ENCODE peak calls at places on chromosome 9, in seven cellular contexts. O is neuronal stem cell, N is IMR-90, X is mesendoderm, V is mesenchymal stem cell, J is H9, R is H1. Y is an unnamed sample.

GRCh38 chr9:95772320-95773060 is 103.0 kb upstream of the ERCC6L2 start:
- DNase-seq in O (peak; percentile 53), J (peak; percentile 68), V (peak; percentile 88), X (peak; percentile 85), R (peak; percentile 64), N (peak; percentile 65), Y (peak; percentile 6)

GRCh38 chr9:133149130-133150015 is 14.3 kb downstream of the GBGT1 start:
- DNase-seq in V (peak; percentile 90), R (peak; percentile 90), O (peak; percentile 86), X (peak; percentile 92), N (peak; percentile 88), J (peak; percentile 89), Y (peak; percentile 96)

GRCh38 chr9:127423591-127423933 is 620 bp upstream of the ZNF79 start:
- DNase-seq in J (no peak), X (no peak), O (no peak), N (no peak), R (no peak), V (no peak), Y (no peak)

GRCh38 chr9:3960661-3961144 is 339.2 kb downstream of the GLIS3 start:
- DNase-seq in X (no peak), N (peak; percentile 75), R (no peak), J (no peak), V (no peak), O (peak; percentile 72), Y (peak; percentile 9)

GRCh38 chr9:134885647-134886412 is 5.2 kb downstream of the FCN2 start:
- DNase-seq in J (no peak), R (no peak), N (no peak), O (no peak), V (no peak), X (no peak), Y (no peak)

GRCh38 chr9:91852801-91853347 is 97.2 kb downstream of the ROR2 start:
- DNase-seq in N (no peak), J (no peak), X (no peak), R (no peak), O (no peak), V (no peak), Y (no peak)

GRCh38 chr9:108859459-108860114 is 2.5 kb upstream of the ACTL7A start:
- DNase-seq in O (no peak), R (no peak), X (no peak), N (no peak), J (no peak), V (no peak), Y (no peak)

GRCh38 chr9:70534471-70534870 is 120.0 kb upstream of the KLF9 start:
- DNase-seq in X (no peak), N (peak; percentile 41), R (no peak), O (no peak), V (no peak), J (no peak), Y (no peak)

GRCh38 chr9:76905984-76906861 is at the start of gene PRUNE2:
- DNase-seq in O (peak; percentile 77), V (peak; percentile 72), X (peak; percentile 96), N (peak; percentile 79), J (peak; percentile 97), R (peak; percentile 94), Y (peak; percentile 68)

GRCh38 chr9:7799234-7799933 is at the start of gene DMAC1:
- DNase-seq in J (peak; percentile 88), O (peak; percentile 70), N (peak; percentile 84), X (peak; percentile 95), V (peak; percentile 81), R (peak; percentile 79), Y (peak; percentile 68)

GRCh38 chr9:21616082-21616778 is 134.1 kb upstream of the IFNE start:
- DNase-seq in J (no peak), X (peak; percentile 54), V (peak; percentile 90), N (peak; percentile 98), R (no peak), O (no peak), Y (peak; percentile 64)

GRCh38 chr9:122468735-122469134 is 9.0 kb downstream of the OR1J1 start:
- DNase-seq in O (no peak), V (peak; percentile 43), J (no peak), X (no peak), N (peak; percentile 83), R (no peak), Y (peak; percentile 68)

GRCh38 chr9:84481819-84482218 is 141.3 kb upstream of the SLC28A3 start:
- DNase-seq in R (no peak), V (no peak), O (peak; percentile 32), N (no peak), X (no peak), J (no peak), Y (peak; percentile 16)

GRCh38 chr9:78807286-78807685 is 510.4 kb downstream of the PSAT1 start:
- DNase-seq in X (no peak), J (no peak), V (no peak), R (no peak), O (no peak), N (no peak), Y (peak; percentile 21)

DNA sequence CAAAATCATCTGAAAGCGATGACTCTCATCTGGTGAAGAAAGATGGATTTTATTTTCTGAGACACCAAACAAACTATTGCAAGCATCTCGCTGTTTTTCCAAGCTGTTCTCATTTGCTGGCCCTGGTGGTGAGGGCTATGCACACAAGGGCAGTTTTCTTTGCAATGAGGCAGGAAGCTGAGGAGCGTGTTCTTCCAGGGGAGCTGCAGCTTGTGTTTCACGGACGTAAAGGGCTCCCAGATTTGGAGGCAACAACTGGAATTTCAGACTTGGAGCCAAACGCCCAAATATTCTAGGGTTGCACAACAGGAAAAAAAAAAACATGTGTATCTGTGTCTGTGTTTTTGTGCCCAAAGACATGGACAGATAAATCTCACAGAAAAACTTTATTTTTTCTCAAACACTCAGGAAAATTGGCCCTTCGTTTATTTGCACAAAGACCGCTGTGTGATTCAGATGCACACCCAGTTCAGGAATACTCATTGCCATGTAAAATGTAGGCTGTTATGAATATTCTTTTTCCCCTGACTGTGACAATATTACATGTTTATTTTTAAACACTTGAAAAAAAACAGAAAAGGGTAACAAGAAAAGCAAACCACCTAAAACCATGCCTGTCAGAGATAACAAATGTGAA is 151.3 kb downstream of the GAS1 start:
- DNase-seq in X (peak; percentile 33), N (peak; percentile 83), R (no peak), V (no peak), J (no peak), O (no peak), Y (no peak)
- H2BK5ac ChIP-seq in X (no peak overlapping the region), N (peak overlapping the region; percentile 0), R (no peak overlapping the region), V (no peak overlapping the region), J (no peak overlapping the region), O (no peak overlapping the region), Y (no peak overlapping the region)

GRCh38 chr9:93899609-93900435 is 55.3 kb downstream of the BARX1 start:
- DNase-seq in J (no peak), N (no peak), V (no peak), X (no peak), R (peak; percentile 34), O (no peak), Y (no peak)

GRCh38 chr9:93902051-93902779 is 52.9 kb downstream of the BARX1 start:
- DNase-seq in N (no peak), J (peak; percentile 12), X (no peak), O (no peak), V (no peak), R (peak; percentile 34), Y (no peak)

GRCh38 chr9:93900436-93900819 is 54.7 kb downstream of the BARX1 start:
- DNase-seq in R (no peak), O (no peak), J (peak; percentile 17), X (no peak), N (no peak), V (no peak), Y (no peak)

GRCh38 chr9:93902780-93903655 is 52.1 kb downstream of the BARX1 start:
- DNase-seq in R (no peak), J (peak; percentile 22), X (no peak), O (no peak), V (no peak), N (no peak), Y (no peak)

GRCh38 chr9:93900971-93901861 is 53.9 kb downstream of the BARX1 start:
- DNase-seq in J (peak; percentile 26), R (peak; percentile 36), X (no peak), O (no peak), N (no peak), V (no peak), Y (no peak)
- H2BK5ac ChIP-seq in J (no peak overlapping the region), R (no peak overlapping the region), X (no peak overlapping the region), O (peak overlapping the region; percentile 54), N (no peak overlapping the region), V (no peak overlapping the region), Y (no peak overlapping the region)

DNA sequence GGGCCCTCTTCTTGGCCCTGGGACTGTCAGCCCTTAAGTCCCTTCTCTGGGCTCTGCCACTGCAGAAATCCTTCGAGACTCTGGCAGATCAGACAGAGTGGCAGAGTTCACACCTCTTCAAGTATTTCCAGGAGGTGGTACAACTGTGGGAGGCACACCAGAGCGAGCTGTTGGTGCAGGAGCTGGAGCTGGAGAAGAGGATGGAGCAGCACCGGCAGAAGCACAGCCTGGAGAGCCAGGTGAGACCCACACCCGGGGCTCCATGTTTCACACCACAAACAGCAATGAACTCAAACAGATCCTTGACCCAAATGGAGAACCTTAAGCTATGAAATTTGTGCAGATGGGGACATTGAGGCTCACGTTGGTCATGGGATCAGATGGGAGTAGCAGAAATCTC is 17.5 kb downstream of the CCDC180 start:
- DNase-seq in N (no peak), J (no peak), O (no peak), R (no peak), V (no peak), X (no peak), Y (no peak)
- H2BK5ac ChIP-seq in N (no peak overlapping the region), J (no peak overlapping the region), O (no peak overlapping the region), R (no peak overlapping the region), V (no peak overlapping the region), X (no peak overlapping the region), Y (no peak overlapping the region)

GRCh38 chr9:35730486-35730854 is 1.5 kb downstream of the TLN1 start:
- DNase-seq in J (no peak), O (no peak), N (no peak), V (no peak), X (no peak), R (no peak), Y (no peak)
- H2BK5ac ChIP-seq in J (no peak overlapping the region), O (no peak overlapping the region), N (peak overlapping the region; percentile 96), V (no peak overlapping the region), X (no peak overlapping the region), R (no peak overlapping the region), Y (no peak overlapping the region)

GRCh38 chr9:135961277-135961705 is at the start of gene UBAC1:
- DNase-seq in N (peak; percentile 94), O (peak; percentile 94), X (peak; percentile 97), V (peak; percentile 94), J (peak; percentile 96), R (peak; percentile 93), Y (peak; percentile 98)

GRCh38 chr9:135958485-135958884 is 2.7 kb downstream of the UBAC1 start:
- DNase-seq in X (no peak), N (no peak), J (no peak), O (no peak), R (no peak), V (no peak), Y (no peak)

GRCh38 chr9:135960328-135961276 is 571 bp downstream of the UBAC1 start:
- DNase-seq in X (no peak), J (no peak), V (peak; percentile 58), N (no peak), R (no peak), O (no peak), Y (no peak)

GRCh38 chr9:135961811-135962695 is 880 bp upstream of the UBAC1 start:
- DNase-seq in X (no peak), O (no peak), J (no peak), R (no peak), N (no peak), V (no peak), Y (no peak)

DNA sequence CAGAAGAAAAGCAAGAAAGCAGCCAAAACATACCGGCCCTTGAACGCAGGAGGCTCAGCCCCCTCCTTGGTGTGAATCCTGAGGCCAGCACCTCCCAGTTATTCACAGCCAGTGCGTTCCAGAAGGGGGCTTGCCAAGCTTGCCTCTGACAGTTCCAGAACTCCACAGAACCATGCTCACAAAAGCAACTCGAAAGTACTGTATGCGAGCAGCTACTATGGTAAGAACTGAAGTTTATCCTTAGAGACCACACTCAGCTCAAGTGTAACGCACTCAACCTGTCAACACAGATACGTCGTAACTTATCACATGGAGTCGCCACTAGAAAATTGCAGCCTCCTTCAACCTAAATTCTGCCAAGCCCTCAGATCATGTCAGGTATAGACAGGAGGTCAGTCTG is 1.4 kb downstream of the UBAC1 start:
- DNase-seq in V (peak; percentile 24), R (no peak), N (no peak), J (no peak), O (no peak), X (no peak), Y (no peak)
- H2BK5ac ChIP-seq in V (no peak overlapping the region), R (no peak overlapping the region), N (no peak overlapping the region), J (no peak overlapping the region), O (no peak overlapping the region), X (no peak overlapping the region), Y (no peak overlapping the region)